ENCODE peak calls at places on chromosome 9, in ten cellular contexts. B is epithelial cell of proximal tubule, L is iPS DF 6.9, A is endothelial cell, Q is GM04504, E is RPMI7951, F is brain microvascular endothelial cell, G is heart right ventricle, K is right atrium auricular region, S is HFF-Myc. O is an unnamed sample.

GRCh38 chr9:37464426-37465248 is 613 bp downstream of the ZBTB5 start:
- DNase-seq in K (peak), S (no peak), L (no peak), G (peak), E (peak), A (no peak), F (peak), B (no peak), Q (peak), O (no peak)

GRCh38 chr9:17082343-17082742 is 52.5 kb upstream of the CNTLN start:
- DNase-seq in G (no peak), B (no peak), K (no peak), A (peak), F (peak), E (no peak), L (peak), Q (no peak), S (no peak), O (no peak)

GRCh38 chr9:130522233-130522808 is 57.1 kb upstream of the FUBP3 start:
- DNase-seq in Q (no peak), K (no peak), L (peak), S (no peak), E (no peak), G (no peak), A (no peak), F (no peak), B (no peak), O (no peak)

GRCh38 chr9:125632321-125633115 is 74.5 kb downstream of the MAPKAP1 start:
- DNase-seq in A (no peak), K (no peak), Q (no peak), B (peak), G (no peak), E (no peak), L (no peak), S (no peak), F (no peak), O (peak)

GRCh38 chr9:136868644-136869043 is 2.5 kb upstream of the EDF1 start:
- DNase-seq in Q (no peak), B (no peak), A (no peak), K (no peak), G (no peak), S (no peak), E (no peak), L (no peak), F (no peak), O (no peak)

GRCh38 chr9:83708515-83709158 is 879 bp upstream of the UBQLN1 start:
- DNase-seq in L (no peak), E (peak), Q (peak), K (peak), F (peak), A (peak), G (peak), S (peak), B (peak), O (peak)

GRCh38 chr9:28024616-28025147 is 451.4 kb upstream of the C9orf72 start:
- DNase-seq in E (no peak), K (no peak), F (no peak), G (no peak), Q (no peak), S (no peak), L (no peak), B (no peak), A (no peak), O (no peak)

GRCh38 chr9:93198839-93199625 is 15.1 kb downstream of the WNK2 start:
- DNase-seq in Q (no peak), B (no peak), E (no peak), F (no peak), L (no peak), S (no peak), G (no peak), A (no peak), K (no peak), O (no peak)

GRCh38 chr9:77218612-77219011 is 41.3 kb downstream of the VPS13A start:
- DNase-seq in B (no peak), L (no peak), G (no peak), E (peak), K (no peak), Q (peak), F (peak), A (no peak), S (peak), O (peak)

GRCh38 chr9:81804306-81804705 is 115.0 kb upstream of the TLE1 start:
- DNase-seq in S (no peak), L (no peak), K (no peak), A (no peak), G (no peak), E (peak), F (peak), Q (peak), B (no peak), O (peak)

GRCh38 chr9:107488400-107489143 is 997 bp downstream of the KLF4 start:
- DNase-seq in L (no peak), K (peak), A (peak), F (peak), B (no peak), S (no peak), E (peak), G (peak), Q (no peak), O (no peak)

GRCh38 chr9:86667307-86667706 is 280.0 kb downstream of the GAS1 start:
- DNase-seq in A (no peak), S (no peak), B (no peak), E (peak), Q (no peak), F (peak), K (no peak), G (no peak), L (no peak), O (peak)

GRCh38 chr9:77005216-77005615 is 14.2 kb upstream of the FOXB2 start:
- DNase-seq in E (no peak), F (no peak), A (no peak), G (no peak), K (no peak), L (no peak), Q (no peak), B (no peak), S (no peak), O (no peak)

GRCh38 chr9:86093788-86094555 is 5.4 kb downstream of the GOLM1 start:
- DNase-seq in A (no peak), F (peak), G (no peak), Q (no peak), L (no peak), K (no peak), S (no peak), E (peak), B (no peak), O (no peak)

GRCh38 chr9:93257808-93258331 is 73.9 kb downstream of the WNK2 start:
- DNase-seq in E (no peak), S (no peak), F (no peak), B (no peak), K (peak), G (no peak), L (no peak), Q (no peak), A (no peak), O (peak)

GRCh38 chr9:6779417-6780241 is 21.9 kb downstream of the KDM4C start:
- DNase-seq in A (no peak), G (no peak), L (no peak), Q (no peak), S (no peak), E (no peak), K (no peak), F (peak), B (no peak), O (peak)

GRCh38 chr9:136662656-136663310 is at the start of gene EGFL7:
- DNase-seq in K (peak), E (no peak), A (peak), S (no peak), G (peak), L (no peak), Q (no peak), F (no peak), B (no peak), O (no peak)

GRCh38 chr9:123356851-123357747 is 1.1 kb downstream of the CRB2 start:
- DNase-seq in A (no peak), B (no peak), G (no peak), K (no peak), E (no peak), Q (no peak), L (no peak), S (no peak), F (no peak), O (no peak)

GRCh38 chr9:109166171-109166770 is 778 bp downstream of the FRRS1L start:
- DNase-seq in S (no peak), F (no peak), K (no peak), E (no peak), A (no peak), L (no peak), B (no peak), G (no peak), Q (no peak), O (no peak)

GRCh38 chr9:117903453-117903852 is 199.2 kb downstream of the TLR4 start:
- DNase-seq in S (no peak), G (no peak), B (no peak), A (no peak), Q (no peak), E (no peak), F (no peak), K (no peak), L (no peak), O (no peak)

GRCh38 chr9:135797507-135798302 is 95.7 kb downstream of the KCNT1 start:
- DNase-seq in Q (peak), F (peak), S (peak), K (no peak), G (peak), E (no peak), L (peak), B (no peak), A (peak), O (peak)

GRCh38 chr9:111483419-111483861 is 743 bp downstream of the ECPAS start:
- DNase-seq in G (peak), L (no peak), K (no peak), Q (no peak), F (no peak), B (no peak), S (no peak), A (no peak), E (no peak), O (no peak)

GRCh38 chr9:72858089-72858912 is 94.6 kb downstream of the ALDH1A1 start:
- DNase-seq in B (no peak), E (peak), L (no peak), Q (no peak), K (no peak), F (peak), A (no peak), G (no peak), S (no peak), O (peak)

GRCh38 chr9:96193356-96193755 is 108.6 kb downstream of the HSD17B3 start:
- DNase-seq in F (no peak), B (no peak), E (no peak), G (no peak), S (no peak), Q (no peak), A (no peak), L (no peak), K (no peak), O (peak)

GRCh38 chr9:133708770-133709611 is 29.2 kb downstream of the SARDH start:
- DNase-seq in S (no peak), A (no peak), B (no peak), E (no peak), L (no peak), K (no peak), F (no peak), Q (no peak), G (no peak), O (no peak)

GRCh38 chr9:95936579-95937075 is 61.1 kb downstream of the ERCC6L2 start:
- DNase-seq in A (no peak), E (peak), G (no peak), L (no peak), B (no peak), F (no peak), Q (no peak), S (no peak), K (no peak), O (no peak)

GRCh38 chr9:98502976-98503325 is 205.8 kb downstream of the GABBR2 start:
- DNase-seq in Q (peak), L (no peak), B (no peak), S (no peak), K (no peak), E (peak), A (no peak), F (peak), G (no peak), O (peak)

GRCh38 chr9:136015656-136016055 is 54.5 kb upstream of the UBAC1 start:
- DNase-seq in S (no peak), Q (no peak), L (no peak), F (no peak), G (no peak), B (no peak), A (no peak), E (no peak), K (no peak), O (no peak)

GRCh38 chr9:106069241-106069640 is 374.9 kb downstream of the TMEM38B start:
- DNase-seq in E (peak), G (no peak), B (no peak), K (no peak), L (no peak), S (no peak), Q (no peak), A (no peak), F (no peak), O (no peak)